ENCODE peak calls at places on chromosomes 4 and X, in six cellular contexts. K is heart left ventricle, U is breast epithelium, Y is esophagus squamous epithelium, L is uterus, P is body of pancreas. N is an unnamed sample.

GRCh38 chrX:152637649-152638442 is at the start of gene GABRQ:
- DNase-seq in K (peak; percentile 7), U (no peak), Y (no peak), P (peak; percentile 21), L (no peak), N (peak; percentile 76)

GRCh38 chr4:87589531-87589930 is 18.8 kb upstream of the DSPP start:
- DNase-seq in P (no peak), L (no peak), Y (no peak), K (no peak), U (no peak), N (no peak)

GRCh38 chrX:10395179-10395578 is 225.2 kb downstream of the MID1 start:
- DNase-seq in P (no peak), L (no peak), U (no peak), Y (no peak), K (no peak), N (no peak)

GRCh38 chr4:38383646-38384121 is 280.3 kb upstream of the KLF3 start:
- DNase-seq in P (no peak), U (no peak), Y (no peak), L (no peak), K (no peak), N (no peak)

GRCh38 chrX:63746278-63746677 is 38.7 kb downstream of the ARHGEF9 start:
- DNase-seq in K (no peak), L (no peak), P (no peak), U (no peak), Y (no peak), N (no peak)

GRCh38 chrX:18410038-18410437 is 15.4 kb upstream of the CDKL5 start:
- DNase-seq in P (peak; percentile 42), K (no peak), U (no peak), Y (no peak), L (no peak), N (no peak)

GRCh38 chr4:64882311-64883086 is 473.2 kb upstream of the TECRL start:
- DNase-seq in P (no peak), K (no peak), U (no peak), L (no peak), Y (no peak), N (no peak)

GRCh38 chr4:65791807-65792308 is 121.6 kb upstream of the EPHA5 start:
- DNase-seq in P (no peak), L (no peak), U (no peak), Y (no peak), K (no peak), N (no peak)

GRCh38 chr4:143986173-143986572 is 33.0 kb downstream of the GYPB start:
- DNase-seq in K (no peak), U (no peak), Y (no peak), L (no peak), P (no peak), N (no peak)

GRCh38 chrX:19121898-19122640 is at the start of gene ADGRG2:
- DNase-seq in L (no peak), U (no peak), P (peak; percentile 35), Y (no peak), K (peak; percentile 7), N (no peak)

GRCh38 chrX:73850124-73851013 is 287.4 kb downstream of the CHIC1 start:
- DNase-seq in Y (no peak), U (no peak), L (peak; percentile 33), P (no peak), K (no peak), N (no peak)

GRCh38 chrX:42366181-42366580 is 411.8 kb downstream of the PPP1R2C start:
- DNase-seq in P (no peak), U (no peak), Y (no peak), K (no peak), L (no peak), N (no peak)

GRCh38 chr4:138645289-138645688 is 370.3 kb upstream of the NOCT start:
- DNase-seq in K (no peak), U (no peak), P (no peak), Y (no peak), L (no peak), N (no peak)

GRCh38 chr4:86670739-86671138 is 76.6 kb downstream of the PTPN13 start:
- DNase-seq in P (no peak), U (no peak), K (no peak), Y (no peak), L (no peak), N (no peak)

GRCh38 chr4:137531121-137531520 is 1.2 kb downstream of the PCDH18 start:
- DNase-seq in L (peak; percentile 49), K (no peak), Y (no peak), U (no peak), P (no peak), N (no peak)

GRCh38 chr4:66091801-66092200 is 421.5 kb upstream of the EPHA5 start:
- DNase-seq in Y (no peak), P (no peak), U (no peak), L (no peak), K (no peak), N (no peak)

GRCh38 chr4:157315968-157316367 is 95.4 kb downstream of the GRIA2 start:
- DNase-seq in P (no peak), U (no peak), K (no peak), L (no peak), Y (no peak), N (no peak)

GRCh38 chr4:125265846-125266245 is 48.9 kb upstream of the FAT4 start:
- DNase-seq in L (no peak), K (no peak), P (no peak), Y (no peak), U (no peak), N (no peak)

GRCh38 chr4:90127706-90128345 is 632 bp downstream of the CCSER1 start:
- DNase-seq in P (peak; percentile 54), Y (no peak), K (peak; percentile 9), U (peak; percentile 52), L (no peak), N (no peak)

GRCh38 chr4:153987291-153987690 is 198.4 kb upstream of the SFRP2 start:
- DNase-seq in L (no peak), P (no peak), K (no peak), Y (no peak), U (no peak), N (no peak)

DNA sequence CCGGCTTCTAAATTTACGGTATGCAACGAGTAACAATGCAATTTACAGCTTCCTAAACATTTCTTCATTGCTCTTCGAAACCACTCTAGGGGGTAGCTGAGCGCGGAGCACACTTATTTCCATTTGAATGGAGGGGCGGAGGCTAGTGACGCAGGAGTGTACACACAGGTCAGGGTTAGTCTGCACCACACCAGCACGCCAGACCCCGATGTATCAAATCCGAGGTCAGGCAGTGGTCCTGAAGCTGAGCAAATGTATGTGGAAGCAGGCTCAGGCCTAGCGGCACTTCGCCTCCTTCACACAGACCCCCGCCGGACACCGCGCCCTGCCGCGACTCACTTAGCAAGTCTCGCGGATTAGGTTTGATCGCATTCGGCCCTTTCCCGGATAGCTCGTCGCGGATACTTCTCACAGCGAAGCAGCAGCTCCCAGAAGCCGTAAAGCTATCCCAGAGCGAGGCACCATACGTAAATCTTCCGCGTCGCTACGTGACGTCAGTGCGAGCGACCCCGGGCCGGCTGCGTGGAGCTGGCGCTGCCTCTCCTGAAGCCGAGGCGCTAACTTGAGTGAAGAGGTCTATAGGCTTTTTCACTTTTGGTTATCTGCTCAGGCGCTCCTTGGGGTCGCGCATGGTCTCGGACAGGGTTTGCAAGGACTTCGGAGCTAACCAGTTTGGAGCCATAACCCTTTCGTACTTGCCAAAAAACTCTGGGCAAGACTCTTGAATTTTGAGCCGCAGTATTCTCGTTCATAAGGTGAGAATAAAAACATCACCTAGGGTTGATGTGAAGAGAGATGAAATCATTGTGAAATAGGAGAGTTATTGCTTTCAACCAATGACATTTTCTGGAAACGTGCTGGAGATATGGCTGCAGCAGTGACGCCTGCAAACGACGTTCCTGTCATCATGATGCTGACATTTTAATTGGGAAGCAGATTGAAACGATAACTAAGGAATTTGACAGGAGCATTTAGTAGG is at the start of gene AASDH:
- DNase-seq in P (peak; percentile 94), Y (peak; percentile 83), U (peak; percentile 91), L (peak; percentile 93), K (peak; percentile 91), N (peak; percentile 95)
- TF ChIP-seq POLR2A in P (peak; percentile 57), Y (peak; percentile 63), U (peak; percentile 85), L (peak; percentile 68), K (peak; percentile 74), N (no peak)

GRCh38 chr4:184785813-184786212 is 40.0 kb downstream of the ACSL1 start:
- DNase-seq in K (no peak), P (no peak), U (no peak), Y (no peak), L (no peak), N (no peak)

GRCh38 chr4:184787766-184788503 is 37.8 kb downstream of the ACSL1 start:
- DNase-seq in P (no peak), K (no peak), U (no peak), Y (no peak), L (no peak), N (no peak)

GRCh38 chr4:184782731-184783472 is 42.9 kb downstream of the ACSL1 start:
- DNase-seq in P (no peak), U (no peak), L (no peak), Y (no peak), K (no peak), N (no peak)

GRCh38 chr4:184784628-184785257 is 41.0 kb downstream of the ACSL1 start:
- DNase-seq in K (no peak), U (no peak), Y (no peak), P (no peak), L (no peak), N (no peak)
- H3K36me3 ChIP-seq in K (peaks cover 85% of the 10 kb centered on the region), U (no peaks in the 10 kb centered on the region), Y (peaks cover 7% of the 10 kb centered on the region), P (no peaks in the 10 kb centered on the region), L (no peaks in the 10 kb centered on the region), N (no peaks in the 10 kb centered on the region)

DNA sequence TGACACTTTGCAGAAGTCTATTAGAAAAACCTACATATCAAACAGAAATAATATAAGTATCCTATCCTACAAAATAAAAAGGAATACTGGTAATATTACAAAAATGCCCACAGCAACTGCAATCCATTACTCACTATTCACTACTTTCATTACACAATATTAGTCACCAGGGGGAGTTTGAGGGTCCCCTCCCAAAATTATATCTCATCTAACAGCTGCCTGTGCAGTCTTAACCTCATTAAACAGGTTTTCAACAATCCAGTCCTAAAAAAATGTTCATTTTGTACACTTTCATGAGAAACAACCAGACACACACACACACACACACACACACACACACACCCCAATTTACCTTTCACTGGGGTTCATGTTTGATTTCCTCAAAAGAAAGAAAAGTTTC is 2.9 kb downstream of the CLOCK start:
- DNase-seq in U (no peak), P (no peak), Y (no peak), L (no peak), K (no peak), N (no peak)
- TF ChIP-seq CTCF in U (no peak), P (no peak), Y (no peak), L (no peak), K (no peak), N (no peak)

DNA sequence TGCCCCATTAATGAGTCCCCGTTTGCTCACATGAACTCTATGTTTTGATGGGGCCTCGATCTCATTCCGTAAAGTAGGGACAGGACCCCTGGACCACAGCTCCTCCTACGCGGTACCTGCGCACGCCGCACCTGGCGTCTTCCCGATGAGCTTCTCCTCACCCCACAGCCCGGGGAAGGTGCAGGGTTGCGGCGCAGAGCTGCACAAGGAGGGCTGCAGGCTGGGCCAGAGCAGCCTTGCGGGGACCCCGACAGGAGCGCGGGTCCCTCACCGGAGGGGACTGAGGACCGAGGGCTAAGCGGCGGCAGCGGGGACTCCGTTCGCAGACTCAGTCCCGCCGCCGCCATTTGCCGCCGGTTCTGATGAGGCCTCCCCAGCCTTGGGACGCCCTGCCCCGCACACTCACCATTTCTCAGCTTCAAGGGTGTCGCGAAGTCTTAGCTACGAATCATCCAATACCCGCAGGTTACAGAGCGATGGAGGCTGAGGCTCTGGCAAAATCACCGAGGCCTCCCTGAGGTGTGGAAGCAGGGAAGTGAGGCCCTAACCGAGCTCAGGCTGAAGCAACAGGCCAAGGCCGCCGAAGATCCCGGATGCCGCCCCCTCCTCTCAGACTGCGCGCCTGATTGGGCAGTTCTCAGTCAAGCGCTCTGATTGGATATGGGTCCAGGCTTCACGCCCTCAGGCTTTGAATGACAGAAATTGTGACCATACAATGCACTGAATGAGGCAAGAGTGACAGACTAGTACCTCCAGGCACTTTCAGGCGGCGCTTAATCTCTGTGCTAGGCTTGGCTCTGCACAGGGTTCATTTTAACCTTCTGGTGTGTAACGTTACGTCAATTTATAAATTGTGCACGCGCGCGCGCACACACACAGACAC is 25.1 kb downstream of the ZNF721 start:
- DNase-seq in L (peak; percentile 95), U (peak; percentile 98), Y (peak; percentile 81), K (peak; percentile 97), P (peak; percentile 95), N (peak; percentile 98)
- TF ChIP-seq POLR2A in L (peak; percentile 58), U (peak; percentile 50), Y (peak; percentile 50), K (peak; percentile 77), P (peak; percentile 70), N (peak; percentile 59)